ENCODE peak calls at places on chromosomes 12 and 14, in seven cellular contexts. One of them, this sample, is unnamed.

GRCh38 chr12:64691793-64692583 is 67.2 kb downstream of the GNS start:
- DNase-seq in GM06990: no peak
- DNase-seq in mesothelial cell of epicardium: no peak
- DNase-seq in fibroblast of pulmonary artery: no peak
- DNase-seq in psoas muscle: no peak
- DNase-seq in A549: no peak
- DNase-seq in H9: no peak
- DNase-seq in this sample: no peak

GRCh38 chr14:93430319-93430801 is 379 bp upstream of the UNC79 start:
- DNase-seq in GM06990: no peak
- DNase-seq in H9: peak
- DNase-seq in psoas muscle: peak
- DNase-seq in fibroblast of pulmonary artery: peak
- DNase-seq in A549: no peak
- DNase-seq in mesothelial cell of epicardium: peak
- DNase-seq in this sample: no peak

GRCh38 chr12:68490476-68490875 is 120.2 kb upstream of the RAP1B start:
- DNase-seq in GM06990: no peak
- DNase-seq in fibroblast of pulmonary artery: no peak
- DNase-seq in H9: no peak
- DNase-seq in mesothelial cell of epicardium: no peak
- DNase-seq in psoas muscle: no peak
- DNase-seq in A549: no peak
- DNase-seq in this sample: no peak

GRCh38 chr12:57218030-57218853 is 1.6 kb downstream of the NXPH4 start:
- DNase-seq in H9: no peak
- DNase-seq in GM06990: no peak
- DNase-seq in fibroblast of pulmonary artery: no peak
- DNase-seq in A549: no peak
- DNase-seq in psoas muscle: no peak
- DNase-seq in mesothelial cell of epicardium: no peak
- DNase-seq in this sample: peak

GRCh38 chr14:94132285-94132887 is 3.0 kb upstream of the IFI27L2 start:
- DNase-seq in A549: peak
- DNase-seq in H9: peak
- DNase-seq in mesothelial cell of epicardium: peak
- DNase-seq in GM06990: no peak
- DNase-seq in fibroblast of pulmonary artery: peak
- DNase-seq in psoas muscle: no peak
- DNase-seq in this sample: peak

GRCh38 chr14:70317969-70318634 is 41.4 kb downstream of the COX16 start:
- DNase-seq in GM06990: no peak
- DNase-seq in fibroblast of pulmonary artery: peak
- DNase-seq in H9: peak
- DNase-seq in mesothelial cell of epicardium: peak
- DNase-seq in A549: peak
- DNase-seq in psoas muscle: no peak
- DNase-seq in this sample: peak

GRCh38 chr12:4216542-4216927 is 57.0 kb upstream of the CCND2 start:
- DNase-seq in H9: peak
- DNase-seq in A549: no peak
- DNase-seq in GM06990: no peak
- DNase-seq in mesothelial cell of epicardium: no peak
- DNase-seq in fibroblast of pulmonary artery: no peak
- DNase-seq in psoas muscle: no peak
- DNase-seq in this sample: no peak

GRCh38 chr14:70448633-70449032 is 3.3 kb upstream of the ADAM21 start:
- DNase-seq in A549: peak
- DNase-seq in fibroblast of pulmonary artery: peak
- DNase-seq in GM06990: no peak
- DNase-seq in mesothelial cell of epicardium: no peak
- DNase-seq in H9: no peak
- DNase-seq in psoas muscle: no peak
- DNase-seq in this sample: peak

DNA sequence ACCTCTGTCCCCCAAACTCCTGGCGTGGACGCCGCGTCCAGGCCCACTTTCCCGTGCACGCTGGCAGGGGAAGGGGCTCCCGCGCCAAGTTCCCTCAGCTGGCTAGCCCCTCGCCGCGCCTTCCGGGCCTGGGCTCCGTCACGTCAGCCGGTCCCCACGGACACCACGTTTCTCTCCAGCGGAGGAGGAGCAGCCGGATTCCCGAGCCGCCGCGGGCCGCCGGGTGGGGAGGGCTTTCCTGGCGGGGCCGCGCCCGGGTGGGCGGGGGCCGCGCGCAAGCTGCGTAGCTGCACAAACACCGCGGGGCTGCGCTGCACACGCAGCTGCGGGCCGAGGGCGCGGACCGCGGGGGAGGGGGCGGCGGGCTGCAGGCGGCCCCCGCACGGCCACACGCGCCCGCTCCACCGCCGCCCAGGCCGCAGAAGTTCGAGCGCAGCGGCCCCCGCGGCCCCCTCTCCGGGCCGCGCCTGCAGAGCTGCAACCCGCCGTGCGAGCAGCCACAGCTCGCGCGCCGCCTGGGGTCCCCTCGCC is 45.1 kb upstream of the PNMA1 start:
- DNase-seq in psoas muscle: peak
- DNase-seq in A549: no peak
- DNase-seq in GM06990: peak
- DNase-seq in H9: no peak
- DNase-seq in mesothelial cell of epicardium: peak
- DNase-seq in fibroblast of pulmonary artery: peak
- DNase-seq in this sample: no peak
- TF ChIP-seq CTCF in psoas muscle: peak
- TF ChIP-seq CTCF in A549: no peak
- TF ChIP-seq CTCF in GM06990: no peak
- TF ChIP-seq CTCF in H9: no peak
- TF ChIP-seq CTCF in mesothelial cell of epicardium: no peak
- TF ChIP-seq CTCF in fibroblast of pulmonary artery: no peak
- TF ChIP-seq CTCF in this sample: no peak

GRCh38 chr12:103676863-103677262 is 89.8 kb downstream of the STAB2 start:
- DNase-seq in A549: no peak
- DNase-seq in GM06990: no peak
- DNase-seq in mesothelial cell of epicardium: no peak
- DNase-seq in psoas muscle: no peak
- DNase-seq in H9: no peak
- DNase-seq in fibroblast of pulmonary artery: no peak
- DNase-seq in this sample: no peak
- TF ChIP-seq CTCF in A549: no peak
- TF ChIP-seq CTCF in GM06990: no peak
- TF ChIP-seq CTCF in mesothelial cell of epicardium: no peak
- TF ChIP-seq CTCF in psoas muscle: no peak
- TF ChIP-seq CTCF in H9: no peak
- TF ChIP-seq CTCF in fibroblast of pulmonary artery: no peak
- TF ChIP-seq CTCF in this sample: no peak

GRCh38 chr12:45254254-45254653 is 38.4 kb downstream of the ANO6 start:
- DNase-seq in GM06990: no peak
- DNase-seq in H9: no peak
- DNase-seq in fibroblast of pulmonary artery: no peak
- DNase-seq in psoas muscle: no peak
- DNase-seq in mesothelial cell of epicardium: no peak
- DNase-seq in A549: no peak
- DNase-seq in this sample: no peak
- TF ChIP-seq CTCF in GM06990: no peak
- TF ChIP-seq CTCF in H9: no peak
- TF ChIP-seq CTCF in fibroblast of pulmonary artery: no peak
- TF ChIP-seq CTCF in psoas muscle: no peak
- TF ChIP-seq CTCF in mesothelial cell of epicardium: no peak
- TF ChIP-seq CTCF in A549: no peak
- TF ChIP-seq CTCF in this sample: no peak

GRCh38 chr12:83388551-83388950 is 701.8 kb downstream of the TMTC2 start:
- DNase-seq in psoas muscle: no peak
- DNase-seq in A549: no peak
- DNase-seq in GM06990: no peak
- DNase-seq in fibroblast of pulmonary artery: no peak
- DNase-seq in H9: no peak
- DNase-seq in mesothelial cell of epicardium: no peak
- DNase-seq in this sample: no peak

GRCh38 chr12:83390186-83390585 is 703.5 kb downstream of the TMTC2 start:
- DNase-seq in A549: no peak
- DNase-seq in H9: no peak
- DNase-seq in mesothelial cell of epicardium: no peak
- DNase-seq in psoas muscle: no peak
- DNase-seq in GM06990: no peak
- DNase-seq in fibroblast of pulmonary artery: no peak
- DNase-seq in this sample: no peak

GRCh38 chr12:83389237-83389996 is 702.7 kb downstream of the TMTC2 start:
- DNase-seq in fibroblast of pulmonary artery: no peak
- DNase-seq in A549: peak
- DNase-seq in mesothelial cell of epicardium: no peak
- DNase-seq in H9: peak
- DNase-seq in psoas muscle: no peak
- DNase-seq in GM06990: no peak
- DNase-seq in this sample: no peak
- TF ChIP-seq CTCF in fibroblast of pulmonary artery: no peak
- TF ChIP-seq CTCF in A549: peak
- TF ChIP-seq CTCF in mesothelial cell of epicardium: no peak
- TF ChIP-seq CTCF in H9: peak
- TF ChIP-seq CTCF in psoas muscle: no peak
- TF ChIP-seq CTCF in GM06990: no peak
- TF ChIP-seq CTCF in this sample: no peak

DNA sequence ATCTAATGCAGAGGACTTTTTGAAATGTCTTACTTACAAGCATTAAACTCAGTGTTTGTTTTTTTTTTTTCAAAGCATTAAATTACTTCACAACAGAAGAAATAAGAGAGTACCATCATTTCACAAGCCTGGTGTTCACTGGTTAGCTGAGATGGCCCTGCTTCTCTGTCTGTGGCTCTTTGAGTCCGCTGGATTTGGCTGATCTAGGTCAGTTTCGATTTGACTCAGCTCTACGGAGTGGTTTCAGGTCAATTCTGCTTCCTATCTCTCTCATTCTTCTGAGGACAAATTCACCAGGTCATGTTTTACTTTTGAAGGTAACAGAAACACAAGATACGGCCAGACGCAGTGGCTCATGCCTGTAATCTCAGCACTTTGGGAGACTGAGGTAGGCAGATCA is 1066.1 kb downstream of the FLRT2 start:
- DNase-seq in H9: no peak
- DNase-seq in mesothelial cell of epicardium: no peak
- DNase-seq in GM06990: no peak
- DNase-seq in A549: no peak
- DNase-seq in fibroblast of pulmonary artery: no peak
- DNase-seq in psoas muscle: no peak
- DNase-seq in this sample: no peak
- TF ChIP-seq CTCF in H9: no peak
- TF ChIP-seq CTCF in mesothelial cell of epicardium: no peak
- TF ChIP-seq CTCF in GM06990: no peak
- TF ChIP-seq CTCF in A549: no peak
- TF ChIP-seq CTCF in fibroblast of pulmonary artery: no peak
- TF ChIP-seq CTCF in psoas muscle: no peak
- TF ChIP-seq CTCF in this sample: no peak

GRCh38 chr12:116497051-116497529 is 62.1 kb upstream of the MAP1LC3B2 start:
- DNase-seq in A549: no peak
- DNase-seq in mesothelial cell of epicardium: no peak
- DNase-seq in GM06990: peak
- DNase-seq in H9: no peak
- DNase-seq in psoas muscle: peak
- DNase-seq in fibroblast of pulmonary artery: no peak
- DNase-seq in this sample: no peak

GRCh38 chr12:116502141-116502725 is 56.9 kb upstream of the MAP1LC3B2 start:
- DNase-seq in mesothelial cell of epicardium: no peak
- DNase-seq in H9: no peak
- DNase-seq in GM06990: no peak
- DNase-seq in psoas muscle: no peak
- DNase-seq in A549: no peak
- DNase-seq in fibroblast of pulmonary artery: no peak
- DNase-seq in this sample: no peak

GRCh38 chr12:116495260-116495659 is 63.9 kb upstream of the MAP1LC3B2 start:
- DNase-seq in GM06990: no peak
- DNase-seq in psoas muscle: no peak
- DNase-seq in fibroblast of pulmonary artery: no peak
- DNase-seq in A549: peak
- DNase-seq in H9: no peak
- DNase-seq in mesothelial cell of epicardium: no peak
- DNase-seq in this sample: peak

GRCh38 chr12:116502989-116503496 is 56.1 kb upstream of the MAP1LC3B2 start:
- DNase-seq in psoas muscle: no peak
- DNase-seq in H9: no peak
- DNase-seq in fibroblast of pulmonary artery: no peak
- DNase-seq in A549: peak
- DNase-seq in mesothelial cell of epicardium: no peak
- DNase-seq in GM06990: no peak
- DNase-seq in this sample: no peak

DNA sequence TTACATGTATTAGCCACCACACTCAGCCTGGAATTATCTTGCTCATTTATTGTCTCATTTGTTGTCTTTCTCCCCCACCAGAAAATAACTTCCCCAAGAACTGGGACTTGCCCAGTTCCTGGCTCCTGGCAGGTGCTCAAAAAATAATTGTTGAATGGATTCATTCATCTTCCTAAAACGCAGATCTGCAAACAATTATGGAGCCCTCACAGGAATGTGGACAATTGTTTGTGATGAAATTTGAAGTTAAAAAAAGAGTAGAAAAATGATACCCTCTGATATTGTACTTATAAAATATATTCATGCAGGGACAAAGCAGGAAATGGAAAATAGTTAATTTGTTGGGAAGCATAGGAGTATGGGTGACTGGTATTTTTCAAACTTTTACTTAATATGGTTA is 60.7 kb upstream of the MAP1LC3B2 start:
- DNase-seq in fibroblast of pulmonary artery: peak
- DNase-seq in mesothelial cell of epicardium: no peak
- DNase-seq in H9: no peak
- DNase-seq in A549: no peak
- DNase-seq in GM06990: no peak
- DNase-seq in psoas muscle: no peak
- DNase-seq in this sample: no peak
- TF ChIP-seq CTCF in fibroblast of pulmonary artery: no peak
- TF ChIP-seq CTCF in mesothelial cell of epicardium: no peak
- TF ChIP-seq CTCF in H9: no peak
- TF ChIP-seq CTCF in A549: no peak
- TF ChIP-seq CTCF in GM06990: no peak
- TF ChIP-seq CTCF in psoas muscle: no peak
- TF ChIP-seq CTCF in this sample: no peak

GRCh38 chr12:93839076-93839475 is 161.9 kb downstream of the CRADD start:
- DNase-seq in A549: no peak
- DNase-seq in fibroblast of pulmonary artery: peak
- DNase-seq in mesothelial cell of epicardium: no peak
- DNase-seq in H9: no peak
- DNase-seq in psoas muscle: no peak
- DNase-seq in GM06990: no peak
- DNase-seq in this sample: no peak
- TF ChIP-seq CTCF in A549: no peak
- TF ChIP-seq CTCF in fibroblast of pulmonary artery: peak
- TF ChIP-seq CTCF in mesothelial cell of epicardium: no peak
- TF ChIP-seq CTCF in H9: no peak
- TF ChIP-seq CTCF in psoas muscle: no peak
- TF ChIP-seq CTCF in GM06990: no peak
- TF ChIP-seq CTCF in this sample: no peak

GRCh38 chr14:101812071-101812470 is 50.6 kb downstream of the PPP2R5C start:
- DNase-seq in A549: no peak
- DNase-seq in mesothelial cell of epicardium: no peak
- DNase-seq in psoas muscle: no peak
- DNase-seq in H9: no peak
- DNase-seq in GM06990: no peak
- DNase-seq in fibroblast of pulmonary artery: no peak
- DNase-seq in this sample: no peak
- TF ChIP-seq CTCF in A549: no peak
- TF ChIP-seq CTCF in mesothelial cell of epicardium: no peak
- TF ChIP-seq CTCF in psoas muscle: no peak
- TF ChIP-seq CTCF in H9: no peak
- TF ChIP-seq CTCF in GM06990: no peak
- TF ChIP-seq CTCF in fibroblast of pulmonary artery: no peak
- TF ChIP-seq CTCF in this sample: no peak

GRCh38 chr14:106276326-106277267 is 750.2 kb downstream of the TMEM121 start:
- DNase-seq in fibroblast of pulmonary artery: no peak
- DNase-seq in mesothelial cell of epicardium: no peak
- DNase-seq in psoas muscle: no peak
- DNase-seq in GM06990: peak
- DNase-seq in A549: no peak
- DNase-seq in H9: no peak
- DNase-seq in this sample: no peak

GRCh38 chr14:106277503-106277902 is 751.1 kb downstream of the TMEM121 start:
- DNase-seq in H9: no peak
- DNase-seq in fibroblast of pulmonary artery: no peak
- DNase-seq in mesothelial cell of epicardium: no peak
- DNase-seq in psoas muscle: no peak
- DNase-seq in A549: no peak
- DNase-seq in GM06990: peak
- DNase-seq in this sample: no peak
- TF ChIP-seq CTCF in H9: no peak
- TF ChIP-seq CTCF in fibroblast of pulmonary artery: no peak
- TF ChIP-seq CTCF in mesothelial cell of epicardium: no peak
- TF ChIP-seq CTCF in psoas muscle: no peak
- TF ChIP-seq CTCF in A549: peak
- TF ChIP-seq CTCF in GM06990: peak
- TF ChIP-seq CTCF in this sample: peak

This sample was measured in HFFc6.